ENCODE peak calls at places on chromosomes 12 and 14, in ten cellular contexts. One of them, this sample, is unnamed.

GRCh38 chr14:92088494-92088893 is 17.9 kb downstream of the ATXN3 start:
- DNase-seq in adrenal gland: no peak
- DNase-seq in H1: no peak
- DNase-seq in esophagus muscularis mucosa: no peak
- DNase-seq in sigmoid colon: no peak
- DNase-seq in stomach: no peak
- DNase-seq in heart left ventricle: no peak
- DNase-seq in GM12891: no peak
- DNase-seq in HepG2: no peak
- DNase-seq in A549: no peak
- DNase-seq in this sample: no peak

GRCh38 chr12:34402899-34403705 is 380.8 kb downstream of the ALG10 start:
- DNase-seq in adrenal gland: peak
- DNase-seq in H1: no peak
- DNase-seq in esophagus muscularis mucosa: peak
- DNase-seq in sigmoid colon: peak
- DNase-seq in stomach: peak
- DNase-seq in heart left ventricle: peak
- DNase-seq in GM12891: no peak
- DNase-seq in HepG2: no peak
- DNase-seq in A549: no peak
- DNase-seq in this sample: no peak

GRCh38 chr14:95817271-95817670 is 59.4 kb upstream of the TUNAR start:
- DNase-seq in adrenal gland: no peak
- DNase-seq in H1: no peak
- DNase-seq in esophagus muscularis mucosa: peak
- DNase-seq in sigmoid colon: no peak
- DNase-seq in stomach: no peak
- DNase-seq in heart left ventricle: no peak
- DNase-seq in GM12891: no peak
- DNase-seq in HepG2: no peak
- DNase-seq in A549: no peak
- DNase-seq in this sample: no peak

GRCh38 chr12:4297617-4298016 is 23.4 kb upstream of the TIGAR start:
- DNase-seq in adrenal gland: no peak
- DNase-seq in H1: no peak
- DNase-seq in esophagus muscularis mucosa: no peak
- DNase-seq in sigmoid colon: no peak
- DNase-seq in stomach: no peak
- DNase-seq in heart left ventricle: no peak
- DNase-seq in GM12891: no peak
- DNase-seq in HepG2: no peak
- DNase-seq in A549: no peak
- DNase-seq in this sample: no peak

GRCh38 chr12:53805067-53805466 is 53.3 kb upstream of the CISTR start:
- DNase-seq in adrenal gland: no peak
- DNase-seq in H1: no peak
- DNase-seq in esophagus muscularis mucosa: no peak
- DNase-seq in sigmoid colon: no peak
- DNase-seq in stomach: no peak
- DNase-seq in heart left ventricle: no peak
- DNase-seq in GM12891: no peak
- DNase-seq in HepG2: no peak
- DNase-seq in A549: no peak
- DNase-seq in this sample: no peak

GRCh38 chr14:59013672-59014298 is 174.7 kb upstream of the DAAM1 start:
- DNase-seq in adrenal gland: no peak
- DNase-seq in H1: no peak
- DNase-seq in esophagus muscularis mucosa: no peak
- DNase-seq in sigmoid colon: no peak
- DNase-seq in stomach: no peak
- DNase-seq in heart left ventricle: no peak
- DNase-seq in GM12891: no peak
- DNase-seq in HepG2: peak
- DNase-seq in A549: no peak
- DNase-seq in this sample: no peak

GRCh38 chr14:38256358-38256840 is 506 bp upstream of the CLEC14A start:
- DNase-seq in adrenal gland: no peak
- DNase-seq in H1: no peak
- DNase-seq in esophagus muscularis mucosa: no peak
- DNase-seq in sigmoid colon: no peak
- DNase-seq in stomach: no peak
- DNase-seq in heart left ventricle: peak
- DNase-seq in GM12891: no peak
- DNase-seq in HepG2: no peak
- DNase-seq in A549: no peak
- DNase-seq in this sample: no peak

GRCh38 chr12:65756956-65757511 is 67.2 kb upstream of the HMGA2 start:
- DNase-seq in adrenal gland: no peak
- DNase-seq in H1: no peak
- DNase-seq in esophagus muscularis mucosa: no peak
- DNase-seq in sigmoid colon: no peak
- DNase-seq in stomach: no peak
- DNase-seq in heart left ventricle: no peak
- DNase-seq in GM12891: no peak
- DNase-seq in HepG2: no peak
- DNase-seq in A549: no peak
- DNase-seq in this sample: no peak

GRCh38 chr12:89230376-89231101 is 121.8 kb downstream of the DUSP6 start:
- DNase-seq in adrenal gland: no peak
- DNase-seq in H1: no peak
- DNase-seq in esophagus muscularis mucosa: no peak
- DNase-seq in sigmoid colon: no peak
- DNase-seq in stomach: no peak
- DNase-seq in heart left ventricle: no peak
- DNase-seq in GM12891: no peak
- DNase-seq in HepG2: peak
- DNase-seq in A549: no peak
- DNase-seq in this sample: no peak

GRCh38 chr12:51959211-51959610 is 7.7 kb downstream of the ACVR1B start:
- DNase-seq in adrenal gland: peak
- DNase-seq in H1: no peak
- DNase-seq in esophagus muscularis mucosa: no peak
- DNase-seq in sigmoid colon: peak
- DNase-seq in stomach: peak
- DNase-seq in heart left ventricle: no peak
- DNase-seq in GM12891: no peak
- DNase-seq in HepG2: no peak
- DNase-seq in A549: no peak
- DNase-seq in this sample: no peak

GRCh38 chr14:81269100-81269978 is 48.6 kb upstream of the GTF2A1 start:
- DNase-seq in adrenal gland: peak
- DNase-seq in H1: no peak
- DNase-seq in esophagus muscularis mucosa: no peak
- DNase-seq in sigmoid colon: no peak
- DNase-seq in stomach: no peak
- DNase-seq in heart left ventricle: no peak
- DNase-seq in GM12891: peak
- DNase-seq in HepG2: peak
- DNase-seq in A549: peak
- DNase-seq in this sample: peak

GRCh38 chr12:22340143-22340542 is 5.6 kb upstream of the ST8SIA1 start:
- DNase-seq in adrenal gland: no peak
- DNase-seq in H1: no peak
- DNase-seq in esophagus muscularis mucosa: no peak
- DNase-seq in sigmoid colon: no peak
- DNase-seq in stomach: no peak
- DNase-seq in heart left ventricle: no peak
- DNase-seq in GM12891: no peak
- DNase-seq in HepG2: no peak
- DNase-seq in A549: no peak
- DNase-seq in this sample: no peak

GRCh38 chr14:76391981-76392690 is 16.2 kb downstream of the ESRRB start:
- DNase-seq in adrenal gland: no peak
- DNase-seq in H1: no peak
- DNase-seq in esophagus muscularis mucosa: no peak
- DNase-seq in sigmoid colon: no peak
- DNase-seq in stomach: no peak
- DNase-seq in heart left ventricle: peak
- DNase-seq in GM12891: no peak
- DNase-seq in HepG2: no peak
- DNase-seq in A549: no peak
- DNase-seq in this sample: no peak

GRCh38 chr14:76395161-76395560 is 19.2 kb downstream of the ESRRB start:
- DNase-seq in adrenal gland: no peak
- DNase-seq in H1: no peak
- DNase-seq in esophagus muscularis mucosa: no peak
- DNase-seq in sigmoid colon: no peak
- DNase-seq in stomach: no peak
- DNase-seq in heart left ventricle: no peak
- DNase-seq in GM12891: no peak
- DNase-seq in HepG2: no peak
- DNase-seq in A549: no peak
- DNase-seq in this sample: no peak

GRCh38 chr14:76394569-76394968 is 18.6 kb downstream of the ESRRB start:
- DNase-seq in adrenal gland: no peak
- DNase-seq in H1: no peak
- DNase-seq in esophagus muscularis mucosa: no peak
- DNase-seq in sigmoid colon: no peak
- DNase-seq in stomach: no peak
- DNase-seq in heart left ventricle: no peak
- DNase-seq in GM12891: no peak
- DNase-seq in HepG2: no peak
- DNase-seq in A549: no peak
- DNase-seq in this sample: no peak

DNA sequence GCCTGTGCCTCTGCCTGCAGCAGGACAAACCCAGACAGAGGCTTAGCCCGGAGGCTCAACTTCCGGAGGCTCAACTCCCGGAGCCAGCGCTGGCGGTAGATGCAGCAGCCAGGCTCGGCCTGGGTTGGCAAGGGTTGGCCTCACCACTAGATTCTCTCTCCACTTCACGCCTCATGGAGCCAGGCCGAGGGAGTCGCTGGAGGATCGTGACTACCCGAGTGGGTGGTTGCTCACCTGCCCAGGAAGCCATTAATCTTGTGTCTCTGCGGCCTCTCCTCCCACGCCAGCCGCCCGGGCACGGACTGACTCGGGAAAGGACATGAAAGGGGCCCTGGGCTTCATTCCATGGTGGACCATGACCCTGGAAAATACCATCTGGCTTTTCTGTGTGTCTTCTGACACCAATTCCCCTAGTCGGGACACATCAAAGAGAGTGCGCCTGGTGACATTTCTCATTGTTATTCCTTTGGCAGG is 20.8 kb downstream of the ESRRB start:
- DNase-seq in adrenal gland: no peak
- DNase-seq in H1: no peak
- DNase-seq in esophagus muscularis mucosa: no peak
- DNase-seq in sigmoid colon: no peak
- DNase-seq in stomach: no peak
- DNase-seq in heart left ventricle: no peak
- DNase-seq in GM12891: no peak
- DNase-seq in HepG2: peak
- DNase-seq in A549: no peak
- DNase-seq in this sample: no peak
- TF ChIP-seq POLR2A in adrenal gland: no peak
- TF ChIP-seq POLR2A in H1: no peak
- TF ChIP-seq POLR2A in esophagus muscularis mucosa: no peak
- TF ChIP-seq POLR2A in sigmoid colon: no peak
- TF ChIP-seq POLR2A in stomach: no peak
- TF ChIP-seq POLR2A in heart left ventricle: no peak
- TF ChIP-seq POLR2A in GM12891: no peak
- TF ChIP-seq POLR2A in HepG2: no peak
- TF ChIP-seq POLR2A in A549: no peak
- TF ChIP-seq POLR2A in this sample: no peak

DNA sequence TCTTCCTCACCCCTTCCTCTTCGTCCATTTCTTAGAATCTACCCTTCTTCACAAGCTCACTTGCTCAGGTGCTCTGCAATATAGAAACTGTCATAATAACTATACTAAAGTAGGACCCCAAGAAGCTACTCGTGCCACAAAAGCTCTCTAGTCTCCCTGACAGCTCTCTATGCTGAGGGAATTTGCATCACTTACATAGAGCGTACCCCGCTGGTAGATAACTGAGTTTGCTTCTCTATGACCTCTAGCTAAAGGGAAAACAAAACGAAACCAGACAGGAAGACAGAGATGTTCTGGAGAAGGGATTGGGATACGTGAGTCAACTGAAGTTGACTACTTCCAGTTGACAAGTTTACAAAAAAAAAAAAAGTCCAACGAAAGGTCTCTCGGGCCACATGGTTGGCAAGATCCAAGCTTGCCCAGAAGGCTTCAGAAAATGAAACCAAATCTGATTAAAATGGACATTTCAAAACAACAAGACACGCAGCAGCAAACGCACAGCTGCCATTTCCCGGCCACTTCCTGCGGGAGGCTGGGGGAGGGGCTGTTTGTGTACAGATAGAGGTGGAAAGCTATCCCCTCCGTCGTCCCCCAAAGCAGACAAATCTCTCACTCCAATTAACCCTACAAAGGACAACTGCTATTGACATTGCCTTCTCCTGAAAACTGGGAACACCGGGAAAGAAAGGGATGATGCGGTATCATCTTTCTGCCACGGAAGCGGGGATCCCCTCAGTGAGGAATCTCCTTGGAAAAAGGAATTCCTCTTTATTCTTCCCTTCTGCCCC is 1.3 kb downstream of the BAZ2A start:
- DNase-seq in adrenal gland: peak
- DNase-seq in H1: no peak
- DNase-seq in esophagus muscularis mucosa: no peak
- DNase-seq in sigmoid colon: peak
- DNase-seq in stomach: peak
- DNase-seq in heart left ventricle: peak
- DNase-seq in GM12891: no peak
- DNase-seq in HepG2: peak
- DNase-seq in A549: peak
- DNase-seq in this sample: no peak
- TF ChIP-seq POLR2A in adrenal gland: peak
- TF ChIP-seq POLR2A in H1: no peak
- TF ChIP-seq POLR2A in esophagus muscularis mucosa: no peak
- TF ChIP-seq POLR2A in sigmoid colon: no peak
- TF ChIP-seq POLR2A in stomach: no peak
- TF ChIP-seq POLR2A in heart left ventricle: no peak
- TF ChIP-seq POLR2A in GM12891: peak
- TF ChIP-seq POLR2A in HepG2: no peak
- TF ChIP-seq POLR2A in A549: no peak
- TF ChIP-seq POLR2A in this sample: no peak

GRCh38 chr14:23119362-23120327 is 590 bp upstream of the CEBPE start:
- DNase-seq in adrenal gland: no peak
- DNase-seq in H1: no peak
- DNase-seq in esophagus muscularis mucosa: no peak
- DNase-seq in sigmoid colon: peak
- DNase-seq in stomach: no peak
- DNase-seq in heart left ventricle: no peak
- DNase-seq in GM12891: peak
- DNase-seq in HepG2: no peak
- DNase-seq in A549: no peak
- DNase-seq in this sample: no peak
- TF ChIP-seq POLR2A in adrenal gland: no peak
- TF ChIP-seq POLR2A in H1: no peak
- TF ChIP-seq POLR2A in esophagus muscularis mucosa: no peak
- TF ChIP-seq POLR2A in sigmoid colon: no peak
- TF ChIP-seq POLR2A in stomach: no peak
- TF ChIP-seq POLR2A in heart left ventricle: no peak
- TF ChIP-seq POLR2A in GM12891: no peak
- TF ChIP-seq POLR2A in HepG2: no peak
- TF ChIP-seq POLR2A in A549: no peak
- TF ChIP-seq POLR2A in this sample: no peak

DNA sequence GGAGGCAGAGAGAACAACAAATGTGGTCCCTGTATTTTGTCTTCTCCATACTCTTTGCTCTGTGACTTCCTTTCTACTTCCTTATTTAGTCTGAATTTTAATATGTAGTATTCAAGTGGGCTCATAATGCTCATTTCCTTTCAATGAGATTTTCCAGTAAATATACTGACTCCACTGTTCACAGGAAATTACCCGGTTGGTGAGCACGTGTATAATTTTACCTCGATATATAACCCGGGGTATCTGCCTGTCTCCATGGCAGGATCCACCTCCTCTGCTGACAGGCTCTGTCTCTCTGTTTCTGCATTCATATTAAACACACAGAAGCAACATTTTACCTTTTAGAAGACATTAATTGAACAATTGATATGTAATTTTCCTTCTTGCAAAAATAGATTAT is 166.0 kb downstream of the SLC38A4 start:
- DNase-seq in adrenal gland: no peak
- DNase-seq in H1: no peak
- DNase-seq in esophagus muscularis mucosa: no peak
- DNase-seq in sigmoid colon: no peak
- DNase-seq in stomach: no peak
- DNase-seq in heart left ventricle: no peak
- DNase-seq in GM12891: no peak
- DNase-seq in HepG2: no peak
- DNase-seq in A549: no peak
- DNase-seq in this sample: no peak
- TF ChIP-seq POLR2A in adrenal gland: no peak
- TF ChIP-seq POLR2A in H1: no peak
- TF ChIP-seq POLR2A in esophagus muscularis mucosa: no peak
- TF ChIP-seq POLR2A in sigmoid colon: no peak
- TF ChIP-seq POLR2A in stomach: no peak
- TF ChIP-seq POLR2A in heart left ventricle: no peak
- TF ChIP-seq POLR2A in GM12891: no peak
- TF ChIP-seq POLR2A in HepG2: no peak
- TF ChIP-seq POLR2A in A549: no peak
- TF ChIP-seq POLR2A in this sample: no peak